ENCODE peak calls at places on chromosomes 16 and 17, in five cellular contexts. A, G, F, S and T are unnamed samples.

GRCh38 chr17:82791532-82791931 is 39.7 kb downstream of the TBCD start:
- DNase-seq in A (no peak), G (no peak), F (no peak), S (peak; percentile 66), T (peak; percentile 87)

GRCh38 chr16:84759906-84760305 is 59.9 kb upstream of the CRISPLD2 start:
- DNase-seq in A (no peak), G (no peak), F (no peak), S (no peak), T (no peak)

GRCh38 chr17:22464041-22464440 is 771.7 kb downstream of the KCNJ18 start:
- DNase-seq in A (no peak), G (no peak), F (no peak), S (no peak), T (no peak)

GRCh38 chr16:11360581-11360980 is 15.3 kb downstream of the RMI2 start:
- DNase-seq in A (no peak), G (no peak), F (no peak), S (no peak), T (no peak)

GRCh38 chr16:2177101-2177500 is 19.3 kb downstream of the CASKIN1 start:
- DNase-seq in A (no peak), G (no peak), F (no peak), S (no peak), T (no peak)

GRCh38 chr17:68701046-68701445 is 99.9 kb upstream of the FAM20A start:
- DNase-seq in A (no peak), G (no peak), F (no peak), S (no peak), T (no peak)

GRCh38 chr16:21984062-21984461 is 16.9 kb downstream of the PDZD9 start:
- DNase-seq in A (no peak), G (no peak), F (no peak), S (no peak), T (no peak)

GRCh38 chr16:27748868-27749546 is 199.1 kb downstream of the KATNIP start:
- DNase-seq in A (peak; percentile 48), G (peak; percentile 20), F (peak; percentile 21), S (peak; percentile 49), T (peak; percentile 78)

GRCh38 chr16:2842340-2843000 is 12.4 kb downstream of the ZG16B start:
- DNase-seq in A (peak; percentile 34), G (peak; percentile 37), F (peak; percentile 30), S (no peak), T (no peak)

GRCh38 chr16:69240336-69240735 is 53.4 kb downstream of the SNTB2 start:
- DNase-seq in A (no peak), G (no peak), F (no peak), S (no peak), T (no peak)

GRCh38 chr16:73050115-73051099 is 2.5 kb upstream of the ZFHX3 start:
- DNase-seq in A (no peak), G (no peak), F (no peak), S (no peak), T (no peak)

GRCh38 chr16:75224683-75225082 is 5.9 kb downstream of the CTRB1 start:
- DNase-seq in A (no peak), G (no peak), F (no peak), S (no peak), T (no peak)

GRCh38 chr16:84911490-84912216 is 91.9 kb downstream of the CRISPLD2 start:
- DNase-seq in A (peak; percentile 92), G (no peak), F (no peak), S (no peak), T (no peak)

GRCh38 chr16:27205436-27206065 is 2.2 kb downstream of the KDM8 start:
- DNase-seq in A (no peak), G (no peak), F (no peak), S (no peak), T (no peak)

GRCh38 chr16:7509919-7510705 is 177.5 kb downstream of the RBFOX1 start:
- DNase-seq in A (no peak), G (no peak), F (no peak), S (no peak), T (no peak)

GRCh38 chr16:30997887-30998711 is 12.3 kb downstream of the STX1B start:
- DNase-seq in A (no peak), G (no peak), F (no peak), S (peak; percentile 40), T (peak; percentile 48)

GRCh38 chr16:72794319-72794718 is 253.6 kb downstream of the ZFHX3 start:
- DNase-seq in A (no peak), G (peak; percentile 28), F (no peak), S (no peak), T (no peak)

GRCh38 chr16:23374721-23375120 is 72.6 kb downstream of the SCNN1B start:
- DNase-seq in A (no peak), G (no peak), F (no peak), S (no peak), T (no peak)

GRCh38 chr16:87207509-87207908 is 109.7 kb downstream of the C16orf95 start:
- DNase-seq in A (peak; percentile 60), G (no peak), F (no peak), S (peak; percentile 52), T (peak; percentile 70)

GRCh38 chr16:66315210-66315825 is 51.2 kb upstream of the CDH5 start:
- DNase-seq in A (peak; percentile 82), G (peak; percentile 75), F (peak; percentile 33), S (peak; percentile 41), T (peak; percentile 59)

GRCh38 chr16:75248142-75248535 is 3.3 kb downstream of the BCAR1 start:
- DNase-seq in A (no peak), G (peak; percentile 64), F (peak; percentile 49), S (no peak), T (no peak)

GRCh38 chr17:49694847-49695697 is 12.7 kb downstream of the SLC35B1 start:
- DNase-seq in A (peak; percentile 71), G (peak; percentile 54), F (peak; percentile 51), S (no peak), T (no peak)

GRCh38 chr17:7842950-7843535 is 9.0 kb downstream of the KDM6B start:
- DNase-seq in A (peak; percentile 86), G (peak; percentile 87), F (peak; percentile 70), S (no peak), T (no peak)

GRCh38 chr16:83272201-83272600 is 535.6 kb upstream of the HSBP1 start:
- DNase-seq in A (no peak), G (no peak), F (no peak), S (no peak), T (no peak)

GRCh38 chr16:79712273-79712672 is 111.7 kb upstream of the MAF start:
- DNase-seq in A (no peak), G (no peak), F (no peak), S (no peak), T (no peak)

GRCh38 chr17:39617100-39617445 is 9.4 kb upstream of the NEUROD2 start:
- DNase-seq in A (no peak), G (no peak), F (no peak), S (no peak), T (no peak)

GRCh38 chr16:75341934-75342811 is 90.7 kb upstream of the BCAR1 start:
- DNase-seq in A (no peak), G (no peak), F (no peak), S (no peak), T (peak; percentile 41)

GRCh38 chr17:17567631-17568030 is 23.9 kb downstream of the PEMT start:
- DNase-seq in A (no peak), G (peak; percentile 80), F (peak; percentile 76), S (no peak), T (peak; percentile 42)

GRCh38 chr16:81181013-81181720 is 57.3 kb upstream of the BCO1 start:
- DNase-seq in A (peak; percentile 91), G (peak; percentile 86), F (peak; percentile 81), S (peak; percentile 96), T (peak; percentile 92)

GRCh38 chr17:38464723-38465419 is 36.6 kb downstream of the ARHGAP23 start:
- DNase-seq in A (no peak), G (peak; percentile 91), F (peak; percentile 84), S (no peak), T (peak; percentile 83)

GRCh38 chr16:600781-601180 is 10.9 kb downstream of the RAB40C start:
- DNase-seq in A (peak; percentile 33), G (no peak), F (no peak), S (no peak), T (no peak)

GRCh38 chr17:82424001-82424862 is 5.8 kb upstream of the OGFOD3 start:
- DNase-seq in A (peak; percentile 72), G (no peak), F (no peak), S (no peak), T (no peak)

GRCh38 chr16:62149646-62150045 is 113.4 kb upstream of the CDH8 start:
- DNase-seq in A (no peak), G (no peak), F (no peak), S (no peak), T (peak; percentile 71)

GRCh38 chr17:28402224-28402630 is 3.8 kb downstream of the SLC46A1 start:
- DNase-seq in A (no peak), G (no peak), F (no peak), S (no peak), T (no peak)
- H3K4me3 ChIP-seq in A (no peak overlapping the region), G (no peak overlapping the region), F (no peak overlapping the region), S (no peak overlapping the region), T (no peak overlapping the region)

DNA sequence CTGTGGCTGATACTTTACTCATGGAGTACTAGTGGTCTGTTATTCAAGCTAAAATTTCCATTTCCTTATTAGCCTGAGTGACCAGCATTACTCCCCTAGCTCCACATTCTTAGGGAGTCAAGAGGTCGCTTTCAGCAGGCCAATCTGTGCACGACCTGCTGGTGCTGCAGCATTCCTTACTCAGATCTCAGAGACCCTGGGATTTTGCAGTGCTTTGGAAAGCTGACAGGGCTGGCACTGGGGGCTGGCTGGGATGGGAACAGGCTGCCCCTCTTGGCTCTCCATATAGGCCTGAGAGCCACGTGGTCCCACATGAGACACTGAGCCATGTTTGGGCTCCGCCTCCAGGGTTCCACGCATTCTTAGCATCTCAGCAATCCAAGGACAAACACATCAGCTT is 254.7 kb upstream of the CACNG5 start:
- DNase-seq in A (no peak), G (peak; percentile 31), F (peak; percentile 26), S (peak; percentile 25), T (no peak)
- TF ChIP-seq CTCF in A (no peak), G (no peak), F (no peak), S (no peak), T (no peak)

GRCh38 chr17:29760771-29761682 is 138.3 kb upstream of the CORO6 start:
- DNase-seq in A (peak; percentile 93), G (peak; percentile 91), F (peak; percentile 94), S (peak; percentile 16), T (no peak)

GRCh38 chr17:29760279-29760721 is 137.6 kb upstream of the CORO6 start:
- DNase-seq in A (peak; percentile 78), G (no peak), F (no peak), S (no peak), T (no peak)

GRCh38 chr17:29753845-29754439 is 131.2 kb upstream of the CORO6 start:
- DNase-seq in A (no peak), G (no peak), F (no peak), S (no peak), T (no peak)

GRCh38 chr17:29757788-29758187 is 135.1 kb upstream of the CORO6 start:
- DNase-seq in A (no peak), G (no peak), F (no peak), S (no peak), T (no peak)

DNA sequence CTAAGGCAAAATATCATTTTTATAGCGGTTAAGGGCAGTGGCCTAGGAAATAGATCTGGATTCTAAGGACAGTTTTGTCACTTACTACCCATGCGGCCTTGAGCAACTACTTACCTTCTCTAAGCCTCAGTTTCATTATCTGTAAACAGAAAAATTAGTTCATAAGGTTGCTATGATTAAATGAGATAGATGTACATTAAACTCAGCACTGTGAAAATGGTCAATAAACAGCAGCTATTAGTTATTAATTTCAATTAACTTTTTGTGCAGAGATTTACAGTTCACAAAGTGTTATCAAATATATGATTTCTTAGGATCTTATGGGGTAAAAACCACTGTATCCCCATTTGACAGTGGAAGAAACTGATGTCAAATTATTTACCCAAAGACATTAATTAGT is 135.5 kb upstream of the CORO6 start:
- DNase-seq in A (no peak), G (no peak), F (no peak), S (no peak), T (no peak)
- H3K4me3 ChIP-seq in A (no peak overlapping the region), G (no peak overlapping the region), F (peak overlapping the region; percentile 78), S (no peak overlapping the region), T (no peak overlapping the region)

GRCh38 chr17:379531-380200 is 27.1 kb upstream of the RPH3AL start:
- DNase-seq in A (no peak), G (no peak), F (no peak), S (no peak), T (no peak)
- TF ChIP-seq CTCF in A (no peak), G (no peak), F (no peak), S (no peak), T (no peak)